ENCODE peak calls at places on chromosomes 5 and 9, in four cellular contexts. I is H1, T is GM12878, V is K562. H is an unnamed sample.

GRCh38 chr5:56446728-56447127 is 213.6 kb upstream of the ANKRD55 start:
- DNase-seq in I (no peak), T (no peak), V (no peak), H (no peak)

GRCh38 chr9:88676644-88677043 is 141.7 kb downstream of the NXNL2 start:
- DNase-seq in I (no peak), T (no peak), V (no peak), H (no peak)

GRCh38 chr9:134942011-134942410 is 24.3 kb upstream of the FCN1 start:
- DNase-seq in I (no peak), T (no peak), V (no peak), H (no peak)

GRCh38 chr9:17490110-17490509 is 88.8 kb upstream of the SH3GL2 start:
- DNase-seq in I (no peak), T (no peak), V (no peak), H (peak; percentile 38)

GRCh38 chr5:111454198-111454606 is 58.1 kb downstream of the STARD4 start:
- DNase-seq in I (no peak), T (no peak), V (no peak), H (peak; percentile 67)

GRCh38 chr9:129416831-129417604 is 203.9 kb downstream of the C9orf50 start:
- DNase-seq in I (no peak), T (no peak), V (no peak), H (no peak)

GRCh38 chr5:14591548-14591947 is 10.0 kb downstream of the OTULINL start:
- DNase-seq in I (no peak), T (no peak), V (no peak), H (no peak)

GRCh38 chr5:151019331-151019730 is 1.1 kb upstream of the GPX3 start:
- DNase-seq in I (no peak), T (no peak), V (no peak), H (no peak)

GRCh38 chr5:130032807-130033206 is 128.5 kb downstream of the CHSY3 start:
- DNase-seq in I (no peak), T (no peak), V (no peak), H (no peak)

GRCh38 chr9:109856785-109857184 is 76.8 kb downstream of the PALM2AKAP2 start:
- DNase-seq in I (no peak), T (no peak), V (peak; percentile 23), H (no peak)

GRCh38 chr9:93960221-93960970 is 5.2 kb upstream of the BARX1 start:
- DNase-seq in I (peak; percentile 72), T (no peak), V (no peak), H (peak; percentile 60)
- TF ChIP-seq POLR2AphosphoS5 in I (no peak), T (no peak), V (no peak), H (no peak)

GRCh38 chr5:74631088-74631960 is 9.2 kb downstream of the ENC1 start:
- DNase-seq in I (no peak), T (peak; percentile 97), V (no peak), H (no peak)

GRCh38 chr5:74627511-74628120 is 12.9 kb downstream of the ENC1 start:
- DNase-seq in I (no peak), T (no peak), V (no peak), H (no peak)

GRCh38 chr5:74629326-74629725 is 11.2 kb downstream of the ENC1 start:
- DNase-seq in I (no peak), T (no peak), V (no peak), H (no peak)

GRCh38 chr5:74632947-74633356 is 7.6 kb downstream of the ENC1 start:
- DNase-seq in I (no peak), T (no peak), V (no peak), H (no peak)

DNA sequence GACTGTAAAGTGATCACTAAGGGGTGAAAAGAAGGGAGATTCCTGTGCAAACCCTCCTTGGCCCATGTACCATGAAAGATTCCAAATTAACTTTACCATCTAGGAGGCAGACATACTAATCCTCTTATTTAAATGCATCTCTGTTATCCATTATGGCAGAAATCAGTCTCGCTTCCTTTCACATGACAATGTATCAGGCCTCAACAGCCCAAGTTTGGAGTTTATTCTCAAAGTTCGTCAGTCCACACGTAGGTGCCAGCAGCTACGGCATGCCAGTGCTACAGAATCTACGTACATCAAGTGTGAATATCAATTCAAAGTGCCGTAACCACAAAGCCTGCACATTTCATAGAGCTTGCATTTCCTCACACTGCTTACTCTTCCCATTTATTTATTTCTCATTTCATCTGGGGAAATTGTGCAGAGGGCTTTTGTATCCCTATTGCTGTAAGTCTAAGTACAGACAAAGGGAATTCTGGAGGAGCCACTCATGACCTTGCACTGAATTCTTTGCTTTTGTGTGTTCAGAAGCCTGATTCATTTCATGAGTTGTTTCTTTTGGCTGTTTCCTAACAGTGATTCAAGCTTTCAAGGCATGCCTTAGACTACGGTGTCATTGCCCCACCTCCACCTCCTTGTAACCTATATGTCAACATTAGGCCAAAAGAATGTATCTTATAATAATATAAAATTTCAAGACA is 10.0 kb downstream of the ENC1 start:
- DNase-seq in I (no peak), T (no peak), V (no peak), H (no peak)
- TF ChIP-seq RFX5 in I (no peak), T (no peak), V (no peak), H (no peak)

DNA sequence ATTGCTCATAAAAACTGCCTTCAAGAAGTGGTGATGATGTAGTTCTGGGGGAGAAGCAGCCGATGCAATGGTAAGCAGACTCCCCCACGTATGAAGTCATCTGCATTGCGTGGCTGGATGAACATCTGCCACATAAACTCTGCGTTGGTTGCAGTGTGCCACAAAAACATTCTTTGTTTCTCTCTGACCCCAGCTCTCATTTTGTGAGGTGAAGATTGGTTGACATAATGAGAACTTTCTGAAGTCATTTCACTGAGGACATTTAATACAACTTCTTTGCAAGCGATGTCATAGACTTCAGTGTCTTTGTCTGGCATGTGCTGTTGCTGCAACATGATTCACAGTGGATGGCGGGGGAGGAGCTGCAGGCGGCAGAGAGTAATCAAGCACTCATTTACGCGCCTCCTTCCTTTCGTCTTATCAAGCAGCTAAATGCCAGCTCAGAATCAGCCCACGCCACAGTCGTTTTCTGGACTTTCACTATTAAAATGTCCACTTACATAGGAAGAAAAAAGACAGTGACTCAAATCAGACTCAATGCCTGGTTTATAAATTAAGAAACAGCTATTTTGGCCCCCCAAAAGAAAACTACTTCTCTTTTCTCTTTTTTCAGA is 91.5 kb upstream of the NFIL3 start:
- DNase-seq in I (no peak), T (peak; percentile 30), V (peak; percentile 17), H (no peak)
- TF ChIP-seq NRF1 in I (no peak), T (no peak), V (peak; percentile 34), H (no peak)

GRCh38 chr5:80127037-80127642 is 92.0 kb downstream of the THBS4 start:
- DNase-seq in I (no peak), T (no peak), V (no peak), H (no peak)
- TF ChIP-seq POLR2AphosphoS5 in I (no peak), T (no peak), V (no peak), H (no peak)